ENCODE peak calls at places on chromosome 19, in seven cellular contexts. One of them, this sample, is unnamed.

GRCh38 chr19:2488942-2489731 is 13.2 kb downstream of the GADD45B start:
- DNase-seq in AG04450: no peak
- DNase-seq in sigmoid colon: no peak
- DNase-seq in A549: peak
- DNase-seq in colonic mucosa: peak
- DNase-seq in aorta: peak
- DNase-seq in endodermal cell: peak
- DNase-seq in this sample: no peak

GRCh38 chr19:53867225-53868090 is at the start of gene MYADM:
- DNase-seq in endodermal cell: peak
- DNase-seq in AG04450: peak
- DNase-seq in A549: peak
- DNase-seq in colonic mucosa: peak
- DNase-seq in aorta: peak
- DNase-seq in sigmoid colon: peak
- DNase-seq in this sample: peak

GRCh38 chr19:15464394-15465385 is at the start of gene RASAL3:
- DNase-seq in aorta: peak
- DNase-seq in endodermal cell: peak
- DNase-seq in colonic mucosa: peak
- DNase-seq in AG04450: no peak
- DNase-seq in A549: no peak
- DNase-seq in sigmoid colon: no peak
- DNase-seq in this sample: no peak

GRCh38 chr19:47283405-47284059 is 8.8 kb downstream of the INAFM1 start:
- DNase-seq in endodermal cell: no peak
- DNase-seq in colonic mucosa: no peak
- DNase-seq in aorta: no peak
- DNase-seq in A549: no peak
- DNase-seq in sigmoid colon: no peak
- DNase-seq in AG04450: no peak
- DNase-seq in this sample: no peak

GRCh38 chr19:7445104-7445503 is 43.7 kb downstream of the PEX11G start:
- DNase-seq in colonic mucosa: no peak
- DNase-seq in A549: no peak
- DNase-seq in aorta: no peak
- DNase-seq in endodermal cell: no peak
- DNase-seq in AG04450: no peak
- DNase-seq in sigmoid colon: no peak
- DNase-seq in this sample: no peak

GRCh38 chr19:50667759-50668231 is 18.6 kb downstream of the C19orf81 start:
- DNase-seq in A549: no peak
- DNase-seq in colonic mucosa: no peak
- DNase-seq in AG04450: no peak
- DNase-seq in aorta: no peak
- DNase-seq in sigmoid colon: no peak
- DNase-seq in endodermal cell: peak
- DNase-seq in this sample: no peak

GRCh38 chr19:54149021-54149812 is 10.3 kb downstream of the LENG1 start:
- DNase-seq in A549: no peak
- DNase-seq in endodermal cell: no peak
- DNase-seq in aorta: no peak
- DNase-seq in sigmoid colon: no peak
- DNase-seq in colonic mucosa: no peak
- DNase-seq in AG04450: no peak
- DNase-seq in this sample: no peak

GRCh38 chr19:51272183-51272817 is 21.4 kb downstream of the SIGLECL1 start:
- DNase-seq in colonic mucosa: no peak
- DNase-seq in aorta: peak
- DNase-seq in endodermal cell: no peak
- DNase-seq in AG04450: no peak
- DNase-seq in sigmoid colon: no peak
- DNase-seq in A549: no peak
- DNase-seq in this sample: no peak

GRCh38 chr19:556611-557382 is 12.9 kb downstream of the GZMM start:
- DNase-seq in sigmoid colon: no peak
- DNase-seq in colonic mucosa: no peak
- DNase-seq in AG04450: no peak
- DNase-seq in endodermal cell: peak
- DNase-seq in aorta: no peak
- DNase-seq in A549: no peak
- DNase-seq in this sample: no peak
- H3K27ac ChIP-seq in sigmoid colon: no peak
- H3K27ac ChIP-seq in colonic mucosa: peak
- H3K27ac ChIP-seq in AG04450: no peak
- H3K27ac ChIP-seq in endodermal cell: no peak
- H3K27ac ChIP-seq in aorta: no peak
- H3K27ac ChIP-seq in A549: peak
- H3K27ac ChIP-seq in this sample: no peak

GRCh38 chr19:44745887-44746600 is 2.5 kb upstream of the BCL3 start:
- DNase-seq in AG04450: no peak
- DNase-seq in aorta: no peak
- DNase-seq in A549: no peak
- DNase-seq in sigmoid colon: no peak
- DNase-seq in colonic mucosa: peak
- DNase-seq in endodermal cell: no peak
- DNase-seq in this sample: no peak
- H3K27ac ChIP-seq in AG04450: no peak
- H3K27ac ChIP-seq in aorta: no peak
- H3K27ac ChIP-seq in A549: peak
- H3K27ac ChIP-seq in sigmoid colon: peak
- H3K27ac ChIP-seq in colonic mucosa: peak
- H3K27ac ChIP-seq in endodermal cell: no peak
- H3K27ac ChIP-seq in this sample: no peak

GRCh38 chr19:11199517-11199916 is 2.2 kb upstream of the KANK2 start:
- DNase-seq in AG04450: no peak
- DNase-seq in sigmoid colon: no peak
- DNase-seq in colonic mucosa: no peak
- DNase-seq in endodermal cell: no peak
- DNase-seq in aorta: no peak
- DNase-seq in A549: no peak
- DNase-seq in this sample: no peak

GRCh38 chr19:11197291-11198174 is at the start of gene KANK2:
- DNase-seq in sigmoid colon: peak
- DNase-seq in A549: peak
- DNase-seq in endodermal cell: peak
- DNase-seq in aorta: peak
- DNase-seq in AG04450: no peak
- DNase-seq in colonic mucosa: peak
- DNase-seq in this sample: peak

GRCh38 chr19:11198175-11198534 is 810 bp upstream of the KANK2 start:
- DNase-seq in sigmoid colon: no peak
- DNase-seq in A549: no peak
- DNase-seq in colonic mucosa: no peak
- DNase-seq in aorta: no peak
- DNase-seq in AG04450: no peak
- DNase-seq in endodermal cell: no peak
- DNase-seq in this sample: no peak

GRCh38 chr19:11200015-11200574 is 2.8 kb upstream of the KANK2 start:
- DNase-seq in colonic mucosa: no peak
- DNase-seq in endodermal cell: peak
- DNase-seq in A549: no peak
- DNase-seq in sigmoid colon: no peak
- DNase-seq in aorta: no peak
- DNase-seq in AG04450: no peak
- DNase-seq in this sample: no peak

DNA sequence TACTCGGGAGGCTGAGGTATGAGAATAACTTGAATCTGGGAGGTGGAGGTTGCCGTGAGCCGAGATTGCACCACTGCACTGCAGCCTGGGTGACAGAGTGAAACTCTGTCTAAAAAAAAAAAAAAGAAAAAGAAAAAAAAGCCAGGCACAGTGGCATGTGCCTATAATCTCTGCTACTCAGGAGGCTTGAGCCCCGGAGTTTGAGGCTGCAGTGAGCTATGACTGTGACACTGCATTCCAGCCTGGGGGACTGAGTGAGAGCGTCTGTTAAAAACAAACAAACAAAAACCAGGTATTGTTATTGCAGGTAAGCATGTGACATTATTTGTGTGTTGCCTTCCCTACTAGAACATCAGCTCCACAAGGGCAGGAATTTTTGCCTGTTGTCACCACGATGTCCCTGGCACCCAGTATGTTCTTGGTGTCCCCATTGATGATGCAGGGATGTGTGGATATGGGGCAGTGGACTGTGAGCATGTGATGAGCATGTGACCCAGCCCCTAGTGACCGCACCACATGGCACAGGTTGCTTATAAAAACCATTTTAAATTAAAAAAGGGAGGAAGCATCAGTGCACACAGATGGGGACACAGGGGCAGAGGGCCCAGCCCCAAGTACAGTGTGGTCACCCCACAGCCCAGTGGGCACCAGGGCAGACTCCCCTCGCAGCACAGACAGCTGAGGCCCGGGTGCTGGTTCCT is 1.6 kb upstream of the KANK2 start:
- DNase-seq in aorta: no peak
- DNase-seq in AG04450: no peak
- DNase-seq in endodermal cell: peak
- DNase-seq in A549: no peak
- DNase-seq in sigmoid colon: no peak
- DNase-seq in colonic mucosa: no peak
- DNase-seq in this sample: no peak
- H3K27ac ChIP-seq in aorta: no peak
- H3K27ac ChIP-seq in AG04450: peak
- H3K27ac ChIP-seq in endodermal cell: no peak
- H3K27ac ChIP-seq in A549: peak
- H3K27ac ChIP-seq in sigmoid colon: peak
- H3K27ac ChIP-seq in colonic mucosa: no peak
- H3K27ac ChIP-seq in this sample: no peak

GRCh38 chr19:40005670-40006272 is 8.9 kb downstream of the ZNF546 start:
- DNase-seq in endodermal cell: no peak
- DNase-seq in AG04450: no peak
- DNase-seq in A549: no peak
- DNase-seq in aorta: no peak
- DNase-seq in sigmoid colon: no peak
- DNase-seq in colonic mucosa: no peak
- DNase-seq in this sample: no peak
- H3K27ac ChIP-seq in endodermal cell: no peak
- H3K27ac ChIP-seq in AG04450: peak
- H3K27ac ChIP-seq in A549: no peak
- H3K27ac ChIP-seq in aorta: no peak
- H3K27ac ChIP-seq in sigmoid colon: no peak
- H3K27ac ChIP-seq in colonic mucosa: no peak
- H3K27ac ChIP-seq in this sample: no peak

This sample was measured in caudate nucleus.